ENCODE peak calls at places on chromosomes 2 and 18, in eight cellular contexts. N is A549, X is GM12891, K is heart left ventricle, I is T-helper 1 cell, L is heart right ventricle, Y is EL, P is left ventricle myocardium inferior. V is an unnamed sample.
A peak's percentile ranks its signal among the peaks of the same experiment; 100 is the strongest.

GRCh38 chr2:9824956-9825720 is 18.1 kb upstream of the TAF1B start:
- DNase-seq in I (no peak), P (no peak), L (no peak), K (no peak), Y (no peak), N (no peak), X (no peak), V (no peak)

GRCh38 chr2:63840785-63841253 is 877 bp upstream of the UGP2 start:
- DNase-seq in K (peak; percentile 99), P (peak; percentile 99), X (peak; percentile 74), N (peak; percentile 99), I (peak; percentile 96), L (peak; percentile 99), Y (peak; percentile 98), V (peak; percentile 84)

GRCh38 chr2:196638765-196639164 is 750 bp upstream of the CCDC150 start:
- DNase-seq in I (no peak), K (no peak), P (no peak), X (no peak), Y (no peak), N (no peak), L (no peak), V (no peak)

GRCh38 chr2:128402921-128403670 is 84.4 kb upstream of the HS6ST1 start:
- DNase-seq in Y (no peak), I (no peak), K (no peak), N (no peak), P (no peak), L (no peak), X (no peak), V (no peak)

GRCh38 chr2:79721966-79722365 is 209.1 kb downstream of the CTNNA2 start:
- DNase-seq in I (no peak), X (no peak), L (no peak), N (no peak), Y (peak; percentile 56), K (no peak), P (no peak), V (no peak)

GRCh38 chr2:127219716-127220090 is 396 bp downstream of the CYP27C1 start:
- DNase-seq in L (no peak), X (no peak), N (no peak), I (no peak), K (no peak), P (no peak), Y (no peak), V (no peak)

GRCh38 chr2:181152701-181153100 is 172.3 kb downstream of the UBE2E3 start:
- DNase-seq in I (no peak), N (no peak), Y (no peak), X (no peak), L (no peak), K (no peak), P (no peak), V (no peak)

GRCh38 chr18:22558945-22559385 is 141.2 kb upstream of the CTAGE1 start:
- DNase-seq in L (peak; percentile 78), N (peak; percentile 66), K (peak; percentile 77), I (no peak), Y (peak; percentile 75), X (no peak), P (peak; percentile 66), V (peak; percentile 50)

GRCh38 chr2:191479680-191480023 is 198.3 kb upstream of the NABP1 start:
- DNase-seq in I (no peak), P (no peak), L (no peak), K (no peak), X (no peak), N (no peak), Y (no peak), V (no peak)

GRCh38 chr2:199989822-199990221 is 34.4 kb downstream of the MAIP1 start:
- DNase-seq in K (no peak), P (no peak), Y (no peak), N (no peak), X (no peak), L (no peak), I (no peak), V (no peak)

GRCh38 chr2:174153757-174154680 is 94.3 kb downstream of the OLA1 start:
- DNase-seq in L (no peak), X (no peak), K (no peak), Y (peak; percentile 66), N (no peak), P (no peak), I (no peak), V (peak; percentile 50)

GRCh38 chr2:30403592-30404353 is 43.3 kb upstream of the LCLAT1 start:
- DNase-seq in K (peak; percentile 38), X (no peak), P (no peak), Y (no peak), I (no peak), N (no peak), L (no peak), V (no peak)

GRCh38 chr2:219285894-219286425 is 6.8 kb downstream of the DNAJB2 start:
- DNase-seq in I (no peak), Y (no peak), X (no peak), L (no peak), N (no peak), K (peak; percentile 40), P (no peak), V (no peak)

V was measured in non-pigmented ciliary epithelial cell.